ENCODE peak calls at places on chromosomes 4 and X, in nine cellular contexts. B is sigmoid colon, U is bronchial epithelial cell, R is left lung, I is fibroblast of mammary gland, O is GM23338, V is IMR-90, L is AG09309, T is colonic mucosa. J is an unnamed sample.

GRCh38 chrX:44569122-44569521 is 26.5 kb upstream of the FUNDC1 start:
- DNase-seq in B (no peak), U (no peak), R (no peak), I (peak; percentile 20), O (no peak), V (no peak), L (no peak), T (no peak), J (no peak)

GRCh38 chrX:153580700-153581386 is 18.1 kb downstream of the CCNQ start:
- DNase-seq in B (no peak), U (no peak), R (no peak), I (no peak), O (peak; percentile 74), V (no peak), L (no peak), T (no peak), J (no peak)

GRCh38 chrX:71859637-71860036 is 51.0 kb upstream of the NHSL2 start:
- DNase-seq in B (no peak), U (peak; percentile 13), R (no peak), I (peak; percentile 45), O (peak; percentile 71), V (peak; percentile 33), L (no peak), T (no peak), J (peak; percentile 4)

GRCh38 chr4:181643466-181643865 is 599.7 kb upstream of the TENM3 start:
- DNase-seq in B (no peak), U (no peak), R (no peak), I (no peak), O (no peak), V (peak; percentile 9), L (no peak), T (no peak), J (no peak)

GRCh38 chrX:123899701-123900100 is 39.8 kb downstream of the XIAP start:
- DNase-seq in B (no peak), U (peak; percentile 23), R (no peak), I (peak; percentile 44), O (no peak), V (peak; percentile 28), L (no peak), T (no peak), J (no peak)

GRCh38 chr4:80732010-80732409 is 298.5 kb upstream of the BMP3 start:
- DNase-seq in B (no peak), U (peak; percentile 37), R (no peak), I (peak; percentile 8), O (no peak), V (peak; percentile 42), L (peak; percentile 29), T (no peak), J (no peak)

GRCh38 chrX:152641996-152642395 is 4.3 kb downstream of the GABRQ start:
- DNase-seq in B (no peak), U (peak; percentile 3), R (no peak), I (peak; percentile 6), O (peak; percentile 60), V (peak; percentile 1), L (no peak), T (no peak), J (no peak)

GRCh38 chr4:52813546-52813945 is 48.6 kb upstream of the RASL11B start:
- DNase-seq in B (no peak), U (no peak), R (no peak), I (no peak), O (no peak), V (no peak), L (no peak), T (no peak), J (no peak)

GRCh38 chrX:17443546-17443945 is 68.5 kb downstream of the NHS start:
- DNase-seq in B (no peak), U (no peak), R (no peak), I (peak; percentile 42), O (no peak), V (no peak), L (peak; percentile 10), T (no peak), J (no peak)

GRCh38 chrX:53227224-53227765 is 2.3 kb upstream of the KDM5C start:
- DNase-seq in B (no peak), U (no peak), R (no peak), I (no peak), O (no peak), V (no peak), L (no peak), T (no peak), J (no peak)

GRCh38 chrX:118117069-118117405 is 427 bp upstream of the KLHL13 start:
- DNase-seq in B (peak; percentile 68), U (no peak), R (no peak), I (no peak), O (no peak), V (no peak), L (no peak), T (no peak), J (no peak)

GRCh38 chrX:29617276-29617675 is 598.1 kb upstream of the MAGEB2 start:
- DNase-seq in B (no peak), U (no peak), R (no peak), I (peak; percentile 73), O (no peak), V (peak; percentile 69), L (peak; percentile 4), T (no peak), J (no peak)

GRCh38 chr4:177349191-177349590 is 39.5 kb downstream of the NEIL3 start:
- DNase-seq in B (no peak), U (no peak), R (no peak), I (no peak), O (peak; percentile 11), V (no peak), L (no peak), T (no peak), J (no peak)

GRCh38 chrX:31228909-31229308 is 157.1 kb upstream of the FTHL17 start:
- DNase-seq in B (no peak), U (no peak), R (no peak), I (no peak), O (no peak), V (peak; percentile 46), L (no peak), T (no peak), J (no peak)

GRCh38 chr4:74772106-74772505 is 22.2 kb downstream of the BTC start:
- DNase-seq in B (no peak), U (peak; percentile 57), R (no peak), I (no peak), O (no peak), V (no peak), L (no peak), T (no peak), J (no peak)

GRCh38 chr4:77194989-77195388 is 38.0 kb downstream of the CCNG2 start:
- DNase-seq in B (no peak), U (peak; percentile 47), R (no peak), I (no peak), O (no peak), V (no peak), L (no peak), T (no peak), J (no peak)

GRCh38 chr4:77194366-77194765 is 37.4 kb downstream of the CCNG2 start:
- DNase-seq in B (no peak), U (no peak), R (no peak), I (no peak), O (no peak), V (no peak), L (no peak), T (no peak), J (no peak)

GRCh38 chr4:77190053-77190452 is 33.0 kb downstream of the CCNG2 start:
- DNase-seq in B (no peak), U (peak; percentile 84), R (no peak), I (no peak), O (no peak), V (peak; percentile 6), L (no peak), T (no peak), J (no peak)

GRCh38 chr4:77193511-77194236 is 36.7 kb downstream of the CCNG2 start:
- DNase-seq in B (peak; percentile 66), U (no peak), R (peak; percentile 77), I (no peak), O (peak; percentile 95), V (no peak), L (no peak), T (peak; percentile 51), J (no peak)

DNA sequence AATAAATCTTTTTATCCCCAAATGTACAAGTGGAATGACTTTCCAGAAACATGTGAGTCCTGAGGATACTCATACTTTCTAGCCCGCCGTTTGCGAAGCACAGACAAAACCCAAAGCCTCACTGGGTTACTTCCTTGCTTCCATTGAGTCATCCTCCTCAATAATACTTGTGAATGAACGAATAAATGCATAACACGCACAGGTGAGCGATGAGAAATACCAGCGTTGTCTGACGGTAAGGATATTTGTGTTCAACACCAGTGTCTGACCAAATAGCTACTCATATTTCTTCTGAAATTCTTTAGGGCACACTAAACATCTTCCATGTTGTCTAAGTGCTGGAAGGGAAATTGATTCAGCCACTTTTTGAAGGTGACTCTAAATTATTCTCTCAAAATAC is 36.0 kb downstream of the CCNG2 start:
- DNase-seq in B (no peak), U (no peak), R (no peak), I (no peak), O (no peak), V (no peak), L (no peak), T (no peak), J (no peak)
- H3K4me3 ChIP-seq in B (no peak overlapping the region), U (no peak overlapping the region), R (no peak overlapping the region), I (no peak overlapping the region), O (no peak overlapping the region), V (no peak overlapping the region), L (no peak overlapping the region), T (no peak overlapping the region), J (no peak overlapping the region)

GRCh38 chrX:2500091-2500680 is 590 bp downstream of the DHRSX start:
- DNase-seq in B (no peak), U (peak; percentile 55), R (peak; percentile 42), I (peak; percentile 77), O (peak; percentile 64), V (peak; percentile 65), L (no peak), T (peak; percentile 45), J (no peak)
- TF ChIP-seq CTCF in B (no peak), U (no peak), R (no peak), I (no peak), O (no peak), V (no peak), L (no peak), T (no peak), J (peak; percentile 24)

GRCh38 chr4:6781561-6781960 is 966 bp upstream of the KIAA0232 start:
- DNase-seq in B (no peak), U (no peak), R (no peak), I (no peak), O (no peak), V (no peak), L (no peak), T (no peak), J (no peak)
- H3K4me3 ChIP-seq in B (peak overlapping the region; percentile 98), U (no peak overlapping the region), R (peak overlapping the region; percentile 67), I (peak overlapping the region; percentile 17), O (peak overlapping the region; percentile 56), V (peak overlapping the region; percentile 78), L (no peak overlapping the region), T (peak overlapping the region; percentile 62), J (peak overlapping the region; percentile 51)

GRCh38 chr4:40719008-40719623 is 30.6 kb upstream of the NSUN7 start:
- DNase-seq in B (no peak), U (peak; percentile 74), R (no peak), I (peak; percentile 69), O (peak; percentile 71), V (peak; percentile 64), L (peak; percentile 37), T (peak; percentile 50), J (peak; percentile 58)
- TF ChIP-seq CTCF in B (no peak), U (peak; percentile 70), R (peak; percentile 10), I (peak; percentile 69), O (peak; percentile 71), V (peak; percentile 60), L (peak; percentile 74), T (peak; percentile 29), J (peak; percentile 91)

J was measured in LNCaP clone FGC.